ENCODE peak calls at places on chromosomes 4 and X, in four cellular contexts. G, Y, F and J are unnamed samples.

GRCh38 chr4:8046925-8047541 is 107.4 kb upstream of the AFAP1 start:
- DNase-seq in F (no peak), Y (peak), G (no peak), J (no peak)

GRCh38 chr4:56767567-56767966 is 53.9 kb downstream of the SPINK2 start:
- DNase-seq in G (no peak), F (no peak), Y (no peak), J (peak)

GRCh38 chrX:17550011-17550410 is 175.0 kb downstream of the NHS start:
- DNase-seq in F (no peak), G (no peak), Y (no peak), J (peak)

GRCh38 chr4:82320351-82320750 is 53.4 kb downstream of the HNRNPD start:
- DNase-seq in G (no peak), Y (no peak), F (no peak), J (no peak)

GRCh38 chr4:7238300-7238960 is 46.1 kb downstream of the SORCS2 start:
- DNase-seq in G (no peak), Y (no peak), F (peak), J (no peak)

GRCh38 chr4:38058186-38058585 is 98.0 kb downstream of the PTTG2 start:
- DNase-seq in G (no peak), Y (no peak), F (no peak), J (no peak)

GRCh38 chrX:46208225-46208854 is 336.9 kb downstream of the ZNF674 start:
- DNase-seq in G (no peak), Y (no peak), F (no peak), J (peak)

GRCh38 chr4:17719106-17719505 is 62.3 kb downstream of the FAM184B start:
- DNase-seq in Y (no peak), G (no peak), F (no peak), J (no peak)

GRCh38 chr4:3206439-3207100 is 42.4 kb upstream of the MSANTD1 start:
- DNase-seq in G (no peak), Y (no peak), F (no peak), J (no peak)

GRCh38 chr4:3204021-3204431 is 44.9 kb upstream of the MSANTD1 start:
- DNase-seq in Y (no peak), G (no peak), F (no peak), J (peak)

GRCh38 chr4:3207531-3208037 is 41.4 kb upstream of the MSANTD1 start:
- DNase-seq in G (no peak), F (no peak), Y (no peak), J (no peak)

GRCh38 chr4:3208826-3209225 is 40.1 kb upstream of the MSANTD1 start:
- DNase-seq in F (no peak), G (no peak), Y (no peak), J (no peak)

GRCh38 chr4:3205995-3206394 is 43.0 kb upstream of the MSANTD1 start:
- DNase-seq in Y (no peak), F (no peak), G (no peak), J (no peak)
- H3K27ac ChIP-seq in Y (no peak), F (no peak), G (no peak), J (no peak)

DNA sequence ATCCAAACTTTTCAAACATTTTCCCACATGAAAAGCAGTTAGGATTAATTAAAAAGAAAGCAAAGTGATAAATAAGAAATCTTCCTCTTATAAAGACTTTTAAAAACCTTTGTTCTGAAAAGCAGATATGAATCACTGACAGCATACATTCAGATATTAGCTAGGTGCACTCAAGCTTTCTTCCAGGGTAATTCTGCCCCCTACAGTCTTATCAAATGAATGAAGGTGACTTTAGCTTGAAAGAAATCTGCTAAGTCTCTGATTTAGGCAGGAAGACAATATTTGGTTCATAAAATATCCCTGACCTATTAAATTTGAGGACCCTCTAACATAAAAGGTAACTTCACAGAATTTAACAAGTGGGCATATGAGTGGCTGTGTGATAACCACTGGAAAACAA is 209.1 kb upstream of the FAM47A start:
- DNase-seq in F (no peak), G (no peak), Y (no peak), J (no peak)
- TF ChIP-seq CTCF in F (no peak), G (no peak), Y (no peak), J (no peak)

DNA sequence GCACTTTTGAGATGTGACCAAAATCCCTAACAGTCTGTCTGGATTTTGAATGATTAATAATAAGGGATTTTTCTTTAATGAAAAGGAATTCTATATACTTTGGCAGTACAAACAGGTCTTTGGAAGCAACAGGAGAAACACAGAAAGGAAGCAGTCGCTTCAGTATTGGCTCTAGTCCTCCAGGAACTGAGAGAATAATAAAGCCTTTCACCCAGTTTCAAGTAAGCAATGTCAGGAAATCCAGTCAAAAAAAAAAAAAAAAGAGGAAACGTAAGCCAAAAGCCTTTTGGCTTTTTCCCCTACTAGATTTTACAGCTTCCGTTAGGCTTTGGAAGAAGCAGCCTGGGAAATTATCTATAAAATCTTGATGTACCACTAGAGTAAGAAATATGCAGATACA is 61.7 kb upstream of the HDAC8 start:
- DNase-seq in F (no peak), Y (no peak), G (no peak), J (no peak)
- H3K27ac ChIP-seq in F (no peak), Y (no peak), G (peak), J (no peak)

DNA sequence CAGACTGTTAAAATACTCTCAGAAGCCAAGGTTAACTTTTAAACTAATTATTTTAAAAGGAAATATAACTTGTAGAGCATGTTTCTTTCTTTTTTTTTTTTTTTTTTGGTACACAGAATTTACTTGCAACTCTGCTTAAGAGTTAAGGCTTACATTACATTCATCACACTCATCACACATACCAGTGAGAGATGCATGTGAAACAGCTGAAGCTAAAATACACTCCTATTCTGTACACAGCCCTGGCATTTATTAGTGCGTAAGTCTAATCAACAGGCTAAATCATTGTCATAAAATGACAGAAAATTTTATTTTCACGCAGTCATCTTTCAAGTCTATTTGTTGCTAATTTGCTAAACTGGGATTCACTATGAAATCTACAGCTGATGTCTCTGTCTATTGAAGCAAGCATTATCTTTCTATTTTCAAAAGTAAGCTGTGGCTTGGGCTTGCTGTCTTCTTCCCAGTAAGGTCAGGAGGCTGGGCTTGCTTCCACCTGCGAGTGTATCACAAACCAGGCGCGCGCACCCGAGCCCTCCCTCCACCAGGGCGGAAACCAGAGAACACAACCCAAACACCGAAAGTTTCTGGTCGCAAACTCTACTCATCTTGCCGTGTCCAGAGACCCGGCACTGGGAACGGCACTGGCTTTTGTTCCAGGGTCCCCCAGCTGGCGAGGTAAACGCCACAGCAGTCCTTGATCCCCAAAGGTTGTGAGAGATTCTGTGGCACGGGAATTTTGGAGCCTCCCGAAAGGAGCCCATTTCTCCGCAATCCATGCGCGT is 3.9 kb downstream of the MAML3 start:
- DNase-seq in G (no peak), F (peak), Y (peak), J (peak)
- TF ChIP-seq CTCF in G (no peak), F (no peak), Y (no peak), J (no peak)

GRCh38 chr4:185532795-185533324 is 2.4 kb downstream of the PDLIM3 start:
- DNase-seq in G (no peak), F (no peak), Y (no peak), J (no peak)
- H3K27ac ChIP-seq in G (peak), F (no peak), Y (no peak), J (no peak)

GRCh38 chr4:101186558-101187184 is 160.7 kb downstream of the PPP3CA start:
- DNase-seq in Y (no peak), G (no peak), F (no peak), J (no peak)
- TF ChIP-seq CTCF in Y (no peak), G (no peak), F (no peak), J (no peak)

GRCh38 chr4:27791640-27792039 is 931.0 kb downstream of the STIM2 start:
- DNase-seq in Y (no peak), F (no peak), G (no peak), J (peak)
- H3K27ac ChIP-seq in Y (no peak), F (no peak), G (no peak), J (no peak)

GRCh38 chr4:16450724-16451123 is 224.5 kb upstream of the TAPT1 start:
- DNase-seq in F (no peak), G (no peak), Y (no peak), J (no peak)
- TF ChIP-seq CTCF in F (no peak), G (no peak), Y (no peak), J (peak)